ENCODE peak calls at places on chromosomes 2 and 18, in five cellular contexts. Q, A, R, H and C are unnamed samples.

GRCh38 chr2:219707496-219708285 is 80.3 kb downstream of the SLC4A3 start:
- DNase-seq in Q (no peak), A (no peak), R (no peak), H (no peak), C (no peak)

GRCh38 chr18:11522992-11523391 is 86.4 kb upstream of the SLC35G4 start:
- DNase-seq in Q (no peak), A (no peak), R (no peak), H (no peak), C (peak; percentile 13)

GRCh38 chr2:120203341-120204021 is 19.7 kb downstream of the TMEM185B start:
- DNase-seq in Q (no peak), A (peak; percentile 30), R (no peak), H (peak; percentile 1), C (no peak)

GRCh38 chr2:203623104-203623503 is 83.3 kb upstream of the CD28 start:
- DNase-seq in Q (no peak), A (no peak), R (no peak), H (peak; percentile 77), C (no peak)

GRCh38 chr2:230793573-230794359 is 71.0 kb upstream of the ITM2C start:
- DNase-seq in Q (peak; percentile 64), A (no peak), R (no peak), H (peak; percentile 85), C (peak; percentile 94)

GRCh38 chr2:47315490-47315889 is 87.5 kb upstream of the MSH2 start:
- DNase-seq in Q (no peak), A (no peak), R (no peak), H (no peak), C (no peak)

GRCh38 chr2:164739966-164740365 is 101.7 kb downstream of the COBLL1 start:
- DNase-seq in Q (no peak), A (no peak), R (no peak), H (no peak), C (peak; percentile 1)

GRCh38 chr2:199977984-199978415 is 22.6 kb downstream of the MAIP1 start:
- DNase-seq in Q (no peak), A (no peak), R (peak; percentile 64), H (peak; percentile 27), C (no peak)

GRCh38 chr2:186032930-186033329 is 294.3 kb downstream of the FSIP2 start:
- DNase-seq in Q (no peak), A (no peak), R (no peak), H (no peak), C (no peak)

GRCh38 chr2:206989306-206989705 is 50.0 kb downstream of the CPO start:
- DNase-seq in Q (no peak), A (peak; percentile 77), R (no peak), H (peak; percentile 44), C (no peak)

GRCh38 chr2:237978058-237978712 is 11.4 kb downstream of the UBE2F start:
- DNase-seq in Q (no peak), A (no peak), R (no peak), H (peak; percentile 58), C (no peak)

GRCh38 chr18:45167109-45167551 is 448.1 kb upstream of the SLC14A2 start:
- DNase-seq in Q (no peak), A (no peak), R (no peak), H (no peak), C (no peak)

GRCh38 chr2:134433934-134434333 is 180.1 kb downstream of the MGAT5 start:
- DNase-seq in Q (no peak), A (no peak), R (no peak), H (no peak), C (no peak)

GRCh38 chr18:34031810-34032209 is 192.9 kb downstream of the NOL4 start:
- DNase-seq in Q (no peak), A (peak; percentile 50), R (no peak), H (no peak), C (no peak)

GRCh38 chr2:62485780-62486765 is 19.9 kb downstream of the TMEM17 start:
- DNase-seq in Q (no peak), A (no peak), R (no peak), H (no peak), C (no peak)

GRCh38 chr2:56118474-56118873 is 65.3 kb upstream of the CCDC85A start:
- DNase-seq in Q (no peak), A (peak; percentile 49), R (no peak), H (no peak), C (no peak)

GRCh38 chr2:224357098-224357901 is 44.6 kb downstream of the FAM124B start:
- DNase-seq in Q (peak; percentile 38), A (peak; percentile 43), R (peak; percentile 11), H (peak; percentile 60), C (peak; percentile 22)

GRCh38 chr18:939167-939566 is 34.5 kb downstream of the ADCYAP1 start:
- DNase-seq in Q (no peak), A (no peak), R (no peak), H (no peak), C (no peak)

GRCh38 chr2:147910990-147911473 is 66.2 kb downstream of the ACVR2A start:
- DNase-seq in Q (peak; percentile 19), A (no peak), R (peak; percentile 21), H (peak; percentile 23), C (peak; percentile 72)

GRCh38 chr18:62480927-62481326 is 41.9 kb upstream of the ZCCHC2 start:
- DNase-seq in Q (no peak), A (no peak), R (no peak), H (no peak), C (no peak)

GRCh38 chr18:49892148-49892924 is 79.0 kb upstream of the ACAA2 start:
- DNase-seq in Q (no peak), A (no peak), R (no peak), H (no peak), C (no peak)

GRCh38 chr2:37827455-37827854 is 97.6 kb upstream of the RMDN2 start:
- DNase-seq in Q (no peak), A (no peak), R (no peak), H (no peak), C (no peak)

GRCh38 chr18:46199515-46200147 is 95.4 kb downstream of the HAUS1 start:
- DNase-seq in Q (no peak), A (no peak), R (no peak), H (peak; percentile 29), C (peak; percentile 2)

GRCh38 chr18:57534535-57534934 is 52.0 kb downstream of the FECH start:
- DNase-seq in Q (no peak), A (no peak), R (no peak), H (no peak), C (no peak)

GRCh38 chr2:148814143-148814852 is 60.7 kb upstream of the KIF5C start:
- DNase-seq in Q (no peak), A (no peak), R (no peak), H (no peak), C (no peak)

GRCh38 chr2:31238126-31238905 is 4.4 kb downstream of the EHD3 start:
- DNase-seq in Q (no peak), A (peak; percentile 8), R (no peak), H (no peak), C (no peak)

GRCh38 chr2:54975598-54976507 is 74.4 kb downstream of the RTN4 start:
- DNase-seq in Q (no peak), A (no peak), R (no peak), H (no peak), C (no peak)

GRCh38 chr2:42249887-42250286 is 80.7 kb downstream of the EML4 start:
- DNase-seq in Q (no peak), A (no peak), R (no peak), H (no peak), C (peak; percentile 17)

GRCh38 chr18:48576454-48576766 is 37.6 kb downstream of the CTIF start:
- DNase-seq in Q (no peak), A (no peak), R (no peak), H (no peak), C (no peak)

GRCh38 chr18:43534511-43534910 is 257.2 kb upstream of the SYT4 start:
- DNase-seq in Q (no peak), A (no peak), R (no peak), H (no peak), C (no peak)

GRCh38 chr2:211748339-211748738 is 790.3 kb downstream of the ERBB4 start:
- DNase-seq in Q (no peak), A (no peak), R (no peak), H (no peak), C (no peak)